ENCODE peak calls at places on chromosome 18, in ten cellular contexts. J, O, F, M, E, B, X, Z, S and P are unnamed samples. For H3K36me3, the result is how much of the 10 kb centered on the place peaks cover.

GRCh38 chr18:53864758-53865157 is 359.7 kb downstream of the MBD2 start:
- DNase-seq in J (no peak), O (no peak), F (peak), M (no peak), E (no peak), B (no peak), X (no peak), Z (no peak), S (no peak), P (no peak)

GRCh38 chr18:64409511-64409910 is 260.6 kb upstream of the LINC00305 start:
- DNase-seq in J (no peak), O (no peak), F (peak), M (no peak), E (no peak), B (no peak), X (peak), Z (no peak), S (no peak), P (peak)

GRCh38 chr18:31270578-31270977 is 47.4 kb upstream of the DSG1 start:
- DNase-seq in J (no peak), O (no peak), F (no peak), M (no peak), E (no peak), B (no peak), X (no peak), Z (no peak), S (no peak), P (no peak)

GRCh38 chr18:32284284-32284683 is 94.4 kb downstream of the MEP1B start:
- DNase-seq in J (no peak), O (no peak), F (peak), M (no peak), E (no peak), B (no peak), X (no peak), Z (no peak), S (no peak), P (no peak)

GRCh38 chr18:65725421-65726050 is 25.3 kb upstream of the CDH7 start:
- DNase-seq in J (peak), O (no peak), F (no peak), M (no peak), E (no peak), B (no peak), X (peak), Z (no peak), S (peak), P (peak)

GRCh38 chr18:64710105-64710861 is 561.4 kb upstream of the LINC00305 start:
- DNase-seq in J (no peak), O (no peak), F (no peak), M (no peak), E (no peak), B (no peak), X (no peak), Z (no peak), S (peak), P (no peak)

GRCh38 chr18:73597832-73598615 is 549.6 kb downstream of the FBXO15 start:
- DNase-seq in J (no peak), O (no peak), F (no peak), M (no peak), E (no peak), B (no peak), X (no peak), Z (no peak), S (no peak), P (no peak)

GRCh38 chr18:76056467-76057194 is 438.4 kb downstream of the ZNF516 start:
- DNase-seq in J (no peak), O (no peak), F (no peak), M (no peak), E (no peak), B (no peak), X (no peak), Z (no peak), S (no peak), P (no peak)

GRCh38 chr18:8623549-8624106 is 14.4 kb downstream of the RAB12 start:
- DNase-seq in J (peak), O (no peak), F (no peak), M (no peak), E (no peak), B (no peak), X (no peak), Z (no peak), S (no peak), P (no peak)

DNA sequence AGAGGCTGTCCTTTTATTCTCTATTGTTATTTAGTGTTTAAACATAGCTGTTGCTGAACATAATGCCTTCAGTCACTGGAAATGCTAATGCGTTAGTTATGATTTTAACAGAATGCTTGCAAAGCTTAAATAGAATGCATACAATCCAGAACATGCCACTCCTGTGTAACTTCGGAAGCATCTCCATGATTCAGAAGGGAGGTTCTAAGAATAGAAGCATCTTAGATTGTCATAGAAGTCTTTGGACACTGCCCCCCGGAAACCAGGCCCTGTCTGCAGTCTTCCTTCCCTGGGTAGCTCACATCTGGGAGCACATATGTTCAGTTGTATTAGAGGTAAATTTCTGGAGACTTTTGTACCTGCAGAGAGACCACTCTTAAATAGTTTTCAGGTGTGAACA is 73.2 kb downstream of the ZNF532 start:
- DNase-seq in J (no peak), O (no peak), F (peak), M (no peak), E (no peak), B (no peak), X (no peak), Z (no peak), S (no peak), P (no peak)
- H3K36me3 ChIP-seq in J (under half), O (under half), F (under half), M (under half), E (under half), B (under half), X (half or more), Z (under half), S (under half), P (under half)

GRCh38 chr18:70228546-70228945 is 23.1 kb upstream of the RTTN start:
- DNase-seq in J (no peak), O (no peak), F (peak), M (no peak), E (no peak), B (no peak), X (no peak), Z (no peak), S (no peak), P (no peak)
- H3K36me3 ChIP-seq in J (under half), O (under half), F (under half), M (under half), E (under half), B (under half), X (under half), Z (under half), S (under half), P (under half)

DNA sequence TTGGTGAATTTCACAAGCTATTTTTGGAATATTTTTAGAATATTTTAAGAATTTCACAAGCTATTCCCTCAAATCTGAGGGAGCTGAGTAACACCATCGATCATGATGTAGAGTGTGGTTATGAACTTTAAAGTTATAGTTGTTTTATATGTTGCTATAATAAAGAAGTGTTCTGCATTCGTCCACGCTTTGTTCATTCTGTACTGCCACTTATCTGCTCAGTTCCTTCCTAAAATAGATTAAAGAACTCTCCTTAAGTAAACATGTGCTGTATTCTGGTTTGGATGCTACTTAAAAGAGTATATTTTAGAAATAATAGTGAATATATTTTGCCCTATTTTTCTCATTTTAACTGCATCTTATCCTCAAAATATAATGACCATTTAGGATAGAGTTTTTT is 15.9 kb downstream of the TYMS start:
- DNase-seq in J (no peak), O (no peak), F (no peak), M (no peak), E (no peak), B (no peak), X (no peak), Z (no peak), S (no peak), P (no peak)
- H3K36me3 ChIP-seq in J (under half), O (under half), F (under half), M (under half), E (under half), B (half or more), X (half or more), Z (under half), S (under half), P (under half)

GRCh38 chr18:25230658-25231326 is 121.2 kb downstream of the ZNF521 start:
- DNase-seq in J (peak), O (no peak), F (peak), M (no peak), E (peak), B (no peak), X (no peak), Z (no peak), S (no peak), P (peak)
- H3K36me3 ChIP-seq in J (under half), O (under half), F (under half), M (under half), E (under half), B (under half), X (half or more), Z (under half), S (under half), P (under half)

GRCh38 chr18:51059969-51060368 is 30.0 kb downstream of the SMAD4 start:
- DNase-seq in J (no peak), O (no peak), F (no peak), M (no peak), E (no peak), B (no peak), X (no peak), Z (no peak), S (no peak), P (no peak)
- H3K36me3 ChIP-seq in J (under half), O (under half), F (half or more), M (under half), E (under half), B (under half), X (half or more), Z (under half), S (under half), P (under half)

GRCh38 chr18:70022636-70023035 is 75.0 kb upstream of the CD226 start:
- DNase-seq in J (no peak), O (no peak), F (peak), M (no peak), E (no peak), B (no peak), X (no peak), Z (no peak), S (no peak), P (no peak)

GRCh38 chr18:70015127-70015526 is 67.5 kb upstream of the CD226 start:
- DNase-seq in J (no peak), O (no peak), F (no peak), M (no peak), E (no peak), B (no peak), X (no peak), Z (no peak), S (no peak), P (no peak)

GRCh38 chr18:70021498-70021897 is 73.8 kb upstream of the CD226 start:
- DNase-seq in J (no peak), O (no peak), F (no peak), M (no peak), E (no peak), B (no peak), X (no peak), Z (no peak), S (no peak), P (no peak)

GRCh38 chr18:70021043-70021442 is 73.4 kb upstream of the CD226 start:
- DNase-seq in J (no peak), O (no peak), F (no peak), M (no peak), E (no peak), B (no peak), X (no peak), Z (no peak), S (no peak), P (no peak)

GRCh38 chr18:70019136-70019535 is 71.5 kb upstream of the CD226 start:
- DNase-seq in J (no peak), O (no peak), F (no peak), M (no peak), E (no peak), B (no peak), X (no peak), Z (no peak), S (no peak), P (no peak)
- H3K36me3 ChIP-seq in J (under half), O (under half), F (under half), M (under half), E (under half), B (under half), X (half or more), Z (under half), S (under half), P (under half)